ENCODE peak calls at places on chromosomes 16 and 17, in six cellular contexts. One of them, this sample, is unnamed.

GRCh38 chr17:61414141-61414935 is 14.7 kb downstream of the TBX2 start:
- DNase-seq in NB4: no peak
- DNase-seq in GM12878: no peak
- DNase-seq in WTC11: no peak
- DNase-seq in endothelial cell of umbilical vein: no peak
- DNase-seq in A549: no peak
- DNase-seq in this sample: no peak

GRCh38 chr17:39674179-39674578 is 5.9 kb downstream of the PNMT start:
- DNase-seq in A549: no peak
- DNase-seq in WTC11: no peak
- DNase-seq in GM12878: no peak
- DNase-seq in endothelial cell of umbilical vein: no peak
- DNase-seq in NB4: peak
- DNase-seq in this sample: no peak

GRCh38 chr17:68398731-68399637 is 58.3 kb downstream of the WIPI1 start:
- DNase-seq in GM12878: no peak
- DNase-seq in endothelial cell of umbilical vein: peak
- DNase-seq in WTC11: peak
- DNase-seq in A549: peak
- DNase-seq in NB4: peak
- DNase-seq in this sample: peak

GRCh38 chr17:60896996-60897395 is 219.3 kb downstream of the BCAS3 start:
- DNase-seq in A549: no peak
- DNase-seq in WTC11: no peak
- DNase-seq in GM12878: no peak
- DNase-seq in endothelial cell of umbilical vein: no peak
- DNase-seq in NB4: no peak
- DNase-seq in this sample: no peak

GRCh38 chr17:50206604-50207293 is 5.3 kb upstream of the COL1A1 start:
- DNase-seq in WTC11: peak
- DNase-seq in GM12878: no peak
- DNase-seq in NB4: peak
- DNase-seq in endothelial cell of umbilical vein: no peak
- DNase-seq in A549: no peak
- DNase-seq in this sample: no peak

GRCh38 chr17:64063766-64064224 is 43.4 kb upstream of the ICAM2 start:
- DNase-seq in GM12878: no peak
- DNase-seq in endothelial cell of umbilical vein: peak
- DNase-seq in NB4: peak
- DNase-seq in A549: peak
- DNase-seq in WTC11: peak
- DNase-seq in this sample: no peak

GRCh38 chr16:12458051-12458450 is 345.6 kb downstream of the CPPED1 start:
- DNase-seq in GM12878: no peak
- DNase-seq in endothelial cell of umbilical vein: no peak
- DNase-seq in NB4: no peak
- DNase-seq in A549: no peak
- DNase-seq in WTC11: no peak
- DNase-seq in this sample: no peak

GRCh38 chr16:12682441-12682840 is 121.2 kb downstream of the CPPED1 start:
- DNase-seq in WTC11: no peak
- DNase-seq in NB4: no peak
- DNase-seq in GM12878: no peak
- DNase-seq in endothelial cell of umbilical vein: no peak
- DNase-seq in A549: no peak
- DNase-seq in this sample: no peak

GRCh38 chr17:74213897-74214386 is 571 bp downstream of the TTYH2 start:
- DNase-seq in NB4: peak
- DNase-seq in A549: no peak
- DNase-seq in endothelial cell of umbilical vein: no peak
- DNase-seq in WTC11: no peak
- DNase-seq in GM12878: no peak
- DNase-seq in this sample: no peak

GRCh38 chr17:20170085-20170484 is 160.9 kb downstream of the SPECC1 start:
- DNase-seq in A549: no peak
- DNase-seq in GM12878: no peak
- DNase-seq in WTC11: no peak
- DNase-seq in endothelial cell of umbilical vein: no peak
- DNase-seq in NB4: no peak
- DNase-seq in this sample: no peak

GRCh38 chr17:20174588-20175265 is 165.6 kb downstream of the SPECC1 start:
- DNase-seq in WTC11: no peak
- DNase-seq in A549: no peak
- DNase-seq in GM12878: no peak
- DNase-seq in NB4: no peak
- DNase-seq in endothelial cell of umbilical vein: no peak
- DNase-seq in this sample: peak

GRCh38 chr17:20173091-20173490 is 163.9 kb downstream of the SPECC1 start:
- DNase-seq in NB4: no peak
- DNase-seq in GM12878: no peak
- DNase-seq in A549: no peak
- DNase-seq in WTC11: no peak
- DNase-seq in endothelial cell of umbilical vein: no peak
- DNase-seq in this sample: no peak

GRCh38 chr17:20171741-20172377 is 162.7 kb downstream of the SPECC1 start:
- DNase-seq in A549: no peak
- DNase-seq in WTC11: no peak
- DNase-seq in GM12878: no peak
- DNase-seq in endothelial cell of umbilical vein: no peak
- DNase-seq in NB4: no peak
- DNase-seq in this sample: no peak

DNA sequence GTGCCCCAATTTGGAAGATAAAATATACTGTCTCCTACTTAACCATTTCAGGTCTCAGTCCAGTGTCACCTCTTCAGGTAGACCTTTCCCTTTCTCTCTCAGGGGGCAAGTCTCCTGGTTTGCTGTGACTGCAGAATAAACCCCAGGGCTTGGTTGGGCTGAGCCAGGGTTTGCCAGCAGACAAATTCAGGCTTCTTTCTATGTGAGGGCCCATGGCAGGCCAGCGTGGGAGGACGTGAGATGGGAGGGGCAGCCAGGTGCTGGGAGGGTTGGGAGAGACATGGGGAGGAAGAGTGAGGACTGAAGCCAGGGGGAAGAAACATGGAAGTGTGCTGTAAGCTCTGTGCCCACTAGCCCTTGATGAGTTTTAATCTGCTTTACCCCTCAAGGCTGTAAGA is 163.2 kb downstream of the SPECC1 start:
- DNase-seq in WTC11: peak
- DNase-seq in GM12878: no peak
- DNase-seq in A549: no peak
- DNase-seq in endothelial cell of umbilical vein: no peak
- DNase-seq in NB4: no peak
- DNase-seq in this sample: no peak
- TF ChIP-seq MAX in WTC11: no peak
- TF ChIP-seq MAX in GM12878: no peak
- TF ChIP-seq MAX in A549: no peak
- TF ChIP-seq MAX in endothelial cell of umbilical vein: no peak
- TF ChIP-seq MAX in NB4: no peak
- TF ChIP-seq MAX in this sample: no peak

DNA sequence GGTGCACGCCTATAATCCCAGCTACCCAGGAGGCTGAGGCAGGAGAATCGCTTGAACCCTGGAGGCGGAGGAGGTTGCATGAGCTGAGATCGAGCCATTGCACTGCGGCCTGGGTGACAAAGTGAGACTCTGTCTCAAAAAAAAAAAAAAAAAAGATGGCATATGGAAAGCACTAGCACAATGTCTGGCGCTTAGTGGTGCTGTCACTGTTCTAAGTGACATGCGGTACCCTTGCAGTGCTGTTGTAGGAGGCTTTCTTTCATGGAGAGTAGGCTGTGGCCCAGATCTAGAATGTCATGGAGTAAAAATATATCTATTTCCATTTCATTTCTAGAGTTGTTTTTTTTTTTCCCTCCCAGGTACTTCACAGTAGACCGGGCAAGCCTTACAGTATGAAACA is 14.6 kb upstream of the METTL9 start:
- DNase-seq in endothelial cell of umbilical vein: no peak
- DNase-seq in NB4: no peak
- DNase-seq in WTC11: no peak
- DNase-seq in A549: no peak
- DNase-seq in GM12878: no peak
- DNase-seq in this sample: no peak
- TF ChIP-seq MAX in endothelial cell of umbilical vein: no peak
- TF ChIP-seq MAX in NB4: no peak
- TF ChIP-seq MAX in WTC11: no peak
- TF ChIP-seq MAX in A549: no peak
- TF ChIP-seq MAX in GM12878: no peak
- TF ChIP-seq MAX in this sample: no peak

GRCh38 chr16:80899804-80900592 is 95.6 kb upstream of the CDYL2 start:
- DNase-seq in WTC11: no peak
- DNase-seq in A549: no peak
- DNase-seq in GM12878: no peak
- DNase-seq in endothelial cell of umbilical vein: peak
- DNase-seq in NB4: peak
- DNase-seq in this sample: no peak
- TF ChIP-seq MAX in WTC11: no peak
- TF ChIP-seq MAX in A549: no peak
- TF ChIP-seq MAX in GM12878: no peak
- TF ChIP-seq MAX in endothelial cell of umbilical vein: no peak
- TF ChIP-seq MAX in NB4: no peak
- TF ChIP-seq MAX in this sample: no peak

GRCh38 chr16:3364774-3365427 is 9.2 kb downstream of the OR2C1 start:
- DNase-seq in GM12878: peak
- DNase-seq in A549: peak
- DNase-seq in endothelial cell of umbilical vein: peak
- DNase-seq in WTC11: peak
- DNase-seq in NB4: peak
- DNase-seq in this sample: no peak
- TF ChIP-seq MAX in GM12878: peak
- TF ChIP-seq MAX in A549: peak
- TF ChIP-seq MAX in endothelial cell of umbilical vein: peak
- TF ChIP-seq MAX in WTC11: no peak
- TF ChIP-seq MAX in NB4: peak
- TF ChIP-seq MAX in this sample: no peak

This sample was measured in HCT116.